ENCODE peak calls at places on chromosomes 5 and 9, in six cellular contexts. G is heart right ventricle, X is left lung, H is A549, E is body of pancreas, U is heart left ventricle. K is an unnamed sample.
A peak's percentile ranks its signal among the peaks of the same experiment; 100 is the strongest.

GRCh38 chr9:130073373-130073772 is 19.7 kb downstream of the GPR107 start:
- ATAC-seq in G (peak; percentile 54), X (no peak), H (no peak), E (no peak), U (no peak), K (no peak)

GRCh38 chr5:169499990-169500389 is 83.6 kb upstream of the SPDL1 start:
- ATAC-seq in G (no peak), X (no peak), H (no peak), E (no peak), U (no peak), K (no peak)

GRCh38 chr5:17444496-17444895 is 53.5 kb upstream of the TAF11L2 start:
- ATAC-seq in G (no peak), X (no peak), H (no peak), E (no peak), U (no peak), K (no peak)

GRCh38 chr5:178590924-178591423 is 781 bp upstream of the COL23A1 start:
- ATAC-seq in G (peak; percentile 36), X (no peak), H (no peak), E (no peak), U (peak; percentile 62), K (peak; percentile 34)

GRCh38 chr5:53871772-53872171 is 311.3 kb downstream of the NDUFS4 start:
- ATAC-seq in G (no peak), X (no peak), H (no peak), E (no peak), U (no peak), K (no peak)

GRCh38 chr5:112366987-112367386 is 52.1 kb downstream of the EPB41L4A start:
- ATAC-seq in G (no peak), X (peak; percentile 52), H (peak; percentile 97), E (peak; percentile 35), U (peak; percentile 12), K (no peak)

GRCh38 chr5:115946655-115947054 is 15.6 kb upstream of the LVRN start:
- ATAC-seq in G (no peak), X (no peak), H (peak; percentile 47), E (no peak), U (no peak), K (no peak)

GRCh38 chr5:91058155-91058554 is 325.0 kb downstream of the ARRDC3 start:
- ATAC-seq in G (no peak), X (no peak), H (no peak), E (no peak), U (no peak), K (no peak)

GRCh38 chr9:123131993-123132392 is 98.5 kb downstream of the GPR21 start:
- ATAC-seq in G (no peak), X (no peak), H (no peak), E (no peak), U (no peak), K (no peak)

GRCh38 chr9:121944741-121945191 is 148.3 kb downstream of the TTLL11 start:
- ATAC-seq in G (no peak), X (no peak), H (no peak), E (no peak), U (no peak), K (no peak)

GRCh38 chr5:130526708-130527107 is 622.4 kb downstream of the CHSY3 start:
- ATAC-seq in G (no peak), X (peak; percentile 82), H (peak; percentile 39), E (no peak), U (no peak), K (no peak)

GRCh38 chr5:158514353-158514960 is 585.3 kb downstream of the EBF1 start:
- ATAC-seq in G (no peak), X (no peak), H (no peak), E (no peak), U (no peak), K (peak; percentile 84)

GRCh38 chr5:84249918-84250635 is 134.6 kb downstream of the EDIL3 start:
- ATAC-seq in G (no peak), X (no peak), H (peak; percentile 74), E (no peak), U (no peak), K (no peak)

GRCh38 chr5:172904643-172905345 is 54.4 kb upstream of the RPL26L1 start:
- ATAC-seq in G (peak; percentile 60), X (peak; percentile 67), H (no peak), E (peak; percentile 80), U (peak; percentile 75), K (peak; percentile 71)

GRCh38 chr5:126446498-126447224 is 23.5 kb downstream of the GRAMD2B start:
- ATAC-seq in G (no peak), X (peak; percentile 70), H (peak; percentile 49), E (no peak), U (no peak), K (no peak)

GRCh38 chr5:57410374-57411320 is 72.0 kb downstream of the ACTBL2 start:
- ATAC-seq in G (peak; percentile 27), X (no peak), H (no peak), E (no peak), U (no peak), K (no peak)

GRCh38 chr9:105148328-105149006 is 96.0 kb upstream of the SLC44A1 start:
- ATAC-seq in G (no peak), X (no peak), H (peak; percentile 87), E (no peak), U (no peak), K (no peak)

GRCh38 chr9:107737987-107738743 is 248.6 kb upstream of the KLF4 start:
- ATAC-seq in G (peak; percentile 44), X (peak; percentile 55), H (no peak), E (peak; percentile 70), U (peak; percentile 70), K (peak; percentile 82)

GRCh38 chr9:79895232-79895631 is 323.5 kb downstream of the TLE4 start:
- ATAC-seq in G (no peak), X (no peak), H (no peak), E (no peak), U (no peak), K (no peak)

GRCh38 chr9:126844085-126844484 is 16.4 kb upstream of the ZBTB34 start:
- ATAC-seq in G (no peak), X (no peak), H (no peak), E (peak; percentile 34), U (peak; percentile 63), K (no peak)

GRCh38 chr9:72353455-72354116 is 11.4 kb downstream of the ZFAND5 start:
- ATAC-seq in G (no peak), X (no peak), H (no peak), E (no peak), U (no peak), K (peak; percentile 2)

GRCh38 chr5:11588803-11589202 is 315.4 kb downstream of the CTNND2 start:
- ATAC-seq in G (peak; percentile 42), X (no peak), H (no peak), E (peak; percentile 42), U (peak; percentile 70), K (no peak)

GRCh38 chr9:86329649-86330048 is 24.6 kb downstream of the TUT7 start:
- ATAC-seq in G (no peak), X (no peak), H (no peak), E (no peak), U (no peak), K (no peak)

GRCh38 chr5:119378075-119378699 is 22.4 kb downstream of the TNFAIP8 start:
- ATAC-seq in G (no peak), X (no peak), H (no peak), E (no peak), U (no peak), K (no peak)

GRCh38 chr5:43664641-43665040 is 61.7 kb downstream of the NNT start:
- ATAC-seq in G (no peak), X (no peak), H (no peak), E (no peak), U (no peak), K (no peak)

GRCh38 chr9:129073404-129073803 is 7.5 kb upstream of the DOLPP1 start:
- ATAC-seq in G (no peak), X (no peak), H (no peak), E (no peak), U (no peak), K (no peak)

GRCh38 chr5:54403121-54403520 is 52.4 kb upstream of the HSPB3 start:
- ATAC-seq in G (no peak), X (peak; percentile 23), H (no peak), E (no peak), U (no peak), K (no peak)

GRCh38 chr9:132552041-132552440 is 30.4 kb upstream of the BARHL1 start:
- ATAC-seq in G (no peak), X (no peak), H (no peak), E (no peak), U (no peak), K (no peak)

GRCh38 chr5:32323741-32324140 is 11.0 kb upstream of the MTMR12 start:
- ATAC-seq in G (no peak), X (no peak), H (no peak), E (no peak), U (no peak), K (no peak)

GRCh38 chr9:83554278-83554677 is 16.1 kb upstream of the FRMD3 start:
- ATAC-seq in G (peak; percentile 74), X (no peak), H (no peak), E (peak; percentile 48), U (no peak), K (peak; percentile 92)

GRCh38 chr5:122493091-122493775 is 181.2 kb downstream of the SNCAIP start:
- ATAC-seq in G (peak; percentile 90), X (peak; percentile 44), H (no peak), E (peak; percentile 87), U (peak; percentile 99), K (no peak)

GRCh38 chr5:157020002-157020401 is 38.9 kb downstream of the HAVCR1 start:
- ATAC-seq in G (no peak), X (no peak), H (no peak), E (no peak), U (no peak), K (no peak)
- H3K4me1 ChIP-seq in G (peaks cover 10% of the 10 kb centered on the region), X (no peaks in the 10 kb centered on the region), H (peaks cover 13% of the 10 kb centered on the region), E (no peaks in the 10 kb centered on the region), U (no peaks in the 10 kb centered on the region), K (no peaks in the 10 kb centered on the region)

DNA sequence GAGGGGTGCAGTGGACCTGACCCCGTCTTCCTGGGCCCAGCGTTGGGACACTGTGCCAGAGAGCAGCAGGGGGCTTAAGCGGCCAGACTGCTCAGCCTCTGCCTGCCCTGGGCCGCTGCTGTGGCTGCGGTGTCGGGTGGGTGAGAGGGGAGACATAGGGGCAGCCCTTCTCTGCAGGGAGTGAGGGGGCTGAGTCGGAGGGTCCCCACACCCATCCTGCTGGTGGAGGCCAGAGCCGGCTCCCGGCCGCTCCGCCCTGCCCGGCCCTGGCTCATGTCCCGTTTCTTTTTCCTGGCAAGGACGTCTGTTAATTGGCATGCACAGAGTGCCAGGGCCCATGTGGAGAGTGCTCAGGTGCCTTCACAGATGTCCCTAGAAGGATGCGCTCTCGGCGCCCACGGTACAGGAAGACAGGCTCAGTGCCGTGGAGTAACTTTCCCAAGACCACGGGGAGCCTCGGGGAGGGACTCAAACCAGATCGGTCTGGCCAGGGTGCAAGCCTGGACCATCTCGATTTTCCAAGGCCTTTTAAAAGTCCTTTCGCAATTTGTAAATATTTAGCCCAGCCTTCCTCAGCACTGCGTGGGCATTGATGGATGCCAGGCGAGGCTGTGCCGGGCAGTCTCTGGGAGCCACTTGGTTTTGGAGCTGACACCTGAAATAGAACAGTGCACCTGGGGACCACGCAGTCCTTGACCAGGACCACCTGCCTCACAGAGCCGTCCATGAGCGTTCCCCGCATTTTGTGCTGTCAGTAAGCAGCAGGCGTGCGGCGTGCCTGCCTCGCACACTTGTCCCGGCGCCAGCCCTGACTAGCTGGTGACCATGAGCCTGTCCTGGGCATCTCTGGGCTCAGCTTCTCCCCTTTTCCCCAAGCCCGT is 60.9 kb downstream of the RXRA start:
- ATAC-seq in G (peak; percentile 23), X (peak; percentile 78), H (peak; percentile 12), E (peak; percentile 76), U (peak; percentile 67), K (peak; percentile 75)
- H3K4me1 ChIP-seq in G (peaks cover 100% of the 10 kb centered on the region), X (peaks cover 9% of the 10 kb centered on the region), H (peaks cover 60% of the 10 kb centered on the region), E (peaks cover 84% of the 10 kb centered on the region), U (peaks cover 27% of the 10 kb centered on the region), K (peaks cover 89% of the 10 kb centered on the region)

GRCh38 chr9:36999728-37000333 is 34.2 kb downstream of the PAX5 start:
- ATAC-seq in G (no peak), X (no peak), H (no peak), E (no peak), U (no peak), K (no peak)
- H3K4me1 ChIP-seq in G (no peaks in the 10 kb centered on the region), X (no peaks in the 10 kb centered on the region), H (no peaks in the 10 kb centered on the region), E (peaks cover 7% of the 10 kb centered on the region), U (no peaks in the 10 kb centered on the region), K (no peaks in the 10 kb centered on the region)

GRCh38 chr5:109855056-109855455 is 165.3 kb downstream of the MAN2A1 start:
- ATAC-seq in G (no peak), X (no peak), H (no peak), E (no peak), U (no peak), K (no peak)
- H3K4me1 ChIP-seq in G (no peaks in the 10 kb centered on the region), X (no peaks in the 10 kb centered on the region), H (no peaks in the 10 kb centered on the region), E (no peaks in the 10 kb centered on the region), U (no peaks in the 10 kb centered on the region), K (no peaks in the 10 kb centered on the region)